ENCODE peak calls at places on chromosomes 13 and 19, in eight cellular contexts. H, G, R, T, U, I, F and W are unnamed samples.

GRCh38 chr19:19539738-19540703 is 2.0 kb downstream of the CILP2 start:
- DNase-seq in H (no peak), G (peak), R (peak), T (peak), U (no peak), I (no peak), F (no peak), W (no peak)

GRCh38 chr19:2636897-2637683 is 65.4 kb downstream of the GNG7 start:
- DNase-seq in H (peak), G (peak), R (no peak), T (peak), U (peak), I (peak), F (peak), W (no peak)

GRCh38 chr19:17718988-17719711 is at the start of gene MAP1S:
- DNase-seq in H (peak), G (peak), R (peak), T (peak), U (peak), I (peak), F (peak), W (peak)

GRCh38 chr13:32735859-32736258 is 149.6 kb downstream of the PDS5B start:
- DNase-seq in H (no peak), G (no peak), R (no peak), T (no peak), U (no peak), I (no peak), F (no peak), W (no peak)

GRCh38 chr19:19747357-19748220 is 14.7 kb upstream of the ZNF14 start:
- DNase-seq in H (no peak), G (no peak), R (no peak), T (no peak), U (no peak), I (no peak), F (no peak), W (no peak)

GRCh38 chr13:50635504-50635903 is 208.0 kb downstream of the DLEU7 start:
- DNase-seq in H (no peak), G (peak), R (peak), T (no peak), U (no peak), I (no peak), F (no peak), W (no peak)

GRCh38 chr19:5079410-5079774 is 110.5 kb downstream of the KDM4B start:
- DNase-seq in H (no peak), G (no peak), R (no peak), T (no peak), U (no peak), I (no peak), F (no peak), W (no peak)

GRCh38 chr13:58883405-58883804 is 1251.9 kb downstream of the PCDH17 start:
- DNase-seq in H (no peak), G (no peak), R (no peak), T (no peak), U (no peak), I (no peak), F (no peak), W (no peak)

GRCh38 chr19:45501730-45502014 is 3.4 kb downstream of the PPM1N start:
- DNase-seq in H (no peak), G (no peak), R (no peak), T (no peak), U (no peak), I (no peak), F (no peak), W (no peak)

GRCh38 chr19:4474504-4475136 is 2.5 kb downstream of the HDGFL2 start:
- DNase-seq in H (no peak), G (no peak), R (no peak), T (peak), U (peak), I (peak), F (no peak), W (peak)

GRCh38 chr13:110327036-110327790 is 20.1 kb downstream of the COL4A2 start:
- DNase-seq in H (no peak), G (no peak), R (no peak), T (no peak), U (no peak), I (no peak), F (no peak), W (no peak)

GRCh38 chr13:109401307-109401706 is 385.1 kb downstream of the IRS2 start:
- DNase-seq in H (no peak), G (no peak), R (no peak), T (no peak), U (no peak), I (no peak), F (no peak), W (no peak)

GRCh38 chr19:37997911-37998344 is 90.9 kb downstream of the SIPA1L3 start:
- DNase-seq in H (peak), G (no peak), R (no peak), T (no peak), U (no peak), I (no peak), F (peak), W (no peak)

GRCh38 chr19:5999693-6000092 is 21.8 kb upstream of the RANBP3 start:
- DNase-seq in H (no peak), G (no peak), R (no peak), T (no peak), U (no peak), I (no peak), F (no peak), W (no peak)

GRCh38 chr13:114319441-114319871 is 5.2 kb downstream of the CHAMP1 start:
- DNase-seq in H (peak), G (no peak), R (no peak), T (no peak), U (no peak), I (no peak), F (no peak), W (no peak)

GRCh38 chr13:42174344-42175162 is 97.4 kb upstream of the AKAP11 start:
- DNase-seq in H (peak), G (no peak), R (no peak), T (no peak), U (no peak), I (no peak), F (no peak), W (no peak)

GRCh38 chr19:37994823-37995130 is 87.8 kb downstream of the SIPA1L3 start:
- DNase-seq in H (no peak), G (no peak), R (no peak), T (no peak), U (no peak), I (no peak), F (no peak), W (no peak)

GRCh38 chr19:5302396-5302795 is 38.2 kb downstream of the PTPRS start:
- DNase-seq in H (no peak), G (no peak), R (no peak), T (no peak), U (no peak), I (no peak), F (no peak), W (no peak)

GRCh38 chr13:111368091-111368490 is 47.6 kb downstream of the TEX29 start:
- DNase-seq in H (no peak), G (no peak), R (no peak), T (no peak), U (no peak), I (no peak), F (no peak), W (no peak)

GRCh38 chr13:106961219-106961618 is 393.3 kb upstream of the ARGLU1 start:
- DNase-seq in H (no peak), G (no peak), R (no peak), T (no peak), U (no peak), I (no peak), F (no peak), W (no peak)

GRCh38 chr13:94210826-94211225 is 268.7 kb downstream of the DCT start:
- DNase-seq in H (no peak), G (no peak), R (no peak), T (no peak), U (no peak), I (no peak), F (no peak), W (no peak)

GRCh38 chr19:53132231-53132991 is at the start of gene ZNF415:
- DNase-seq in H (peak), G (peak), R (peak), T (peak), U (peak), I (peak), F (no peak), W (no peak)